ENCODE peak calls at places on chromosomes 6 and 20, in four cellular contexts. F is cardiac muscle cell, N is fibroblast of the aortic adventitia, Y is lower lobe of right lung. T is an unnamed sample.

GRCh38 chr6:111830003-111830402 is 43.2 kb downstream of the FYN start:
- DNase-seq in F (no peak), N (no peak), Y (no peak), T (no peak)

GRCh38 chr6:142872376-142872775 is 72.6 kb downstream of the HIVEP2 start:
- DNase-seq in F (peak), N (peak), Y (no peak), T (peak)

GRCh38 chr6:38549795-38550194 is 89.9 kb downstream of the BTBD9 start:
- DNase-seq in F (no peak), N (no peak), Y (no peak), T (no peak)

GRCh38 chr6:148495029-148495428 is 152.4 kb downstream of the SASH1 start:
- DNase-seq in F (no peak), N (no peak), Y (no peak), T (no peak)

GRCh38 chr6:7389162-7389450 is 436 bp downstream of the CAGE1 start:
- DNase-seq in F (peak), N (peak), Y (no peak), T (peak)

GRCh38 chr6:41039060-41039998 is at the start of gene UNC5CL:
- DNase-seq in F (peak), N (peak), Y (peak), T (peak)

GRCh38 chr6:39441301-39441700 is 118.8 kb upstream of the KCNK16 start:
- DNase-seq in F (no peak), N (no peak), Y (no peak), T (no peak)

GRCh38 chr6:142653710-142654274 is 291.2 kb downstream of the HIVEP2 start:
- DNase-seq in F (no peak), N (no peak), Y (no peak), T (no peak)

GRCh38 chr20:43953919-43954617 is 39.4 kb downstream of the TOX2 start:
- DNase-seq in F (no peak), N (peak), Y (no peak), T (peak)

GRCh38 chr6:137389150-137389664 is 105.0 kb downstream of the OLIG3 start:
- DNase-seq in F (peak), N (no peak), Y (no peak), T (peak)

GRCh38 chr20:45685896-45686295 is 15.9 kb upstream of the WFDC11 start:
- DNase-seq in F (peak), N (no peak), Y (no peak), T (peak)

GRCh38 chr6:108581237-108581931 is 20.7 kb downstream of the FOXO3 start:
- DNase-seq in F (peak), N (peak), Y (no peak), T (peak)

GRCh38 chr6:36235309-36235708 is 34.6 kb upstream of the PNPLA1 start:
- DNase-seq in F (no peak), N (no peak), Y (no peak), T (no peak)

GRCh38 chr6:26613717-26614683 is 17.2 kb downstream of the ABT1 start:
- DNase-seq in F (no peak), N (no peak), Y (peak), T (no peak)

GRCh38 chr6:170243386-170243785 is 47.5 kb downstream of the DLL1 start:
- DNase-seq in F (no peak), N (no peak), Y (no peak), T (no peak)

GRCh38 chr6:79631800-79632172 is 657 bp downstream of the SH3BGRL2 start:
- DNase-seq in F (no peak), N (no peak), Y (no peak), T (no peak)

GRCh38 chr6:74073429-74073828 is 377.4 kb downstream of the CD109 start:
- DNase-seq in F (peak), N (peak), Y (no peak), T (peak)

GRCh38 chr6:124955108-124955851 is 7.0 kb upstream of the RNF217 start:
- DNase-seq in F (peak), N (peak), Y (no peak), T (no peak)
- H3K4me3 ChIP-seq in F (no peak), N (no peak), Y (no peak), T (no peak)

DNA sequence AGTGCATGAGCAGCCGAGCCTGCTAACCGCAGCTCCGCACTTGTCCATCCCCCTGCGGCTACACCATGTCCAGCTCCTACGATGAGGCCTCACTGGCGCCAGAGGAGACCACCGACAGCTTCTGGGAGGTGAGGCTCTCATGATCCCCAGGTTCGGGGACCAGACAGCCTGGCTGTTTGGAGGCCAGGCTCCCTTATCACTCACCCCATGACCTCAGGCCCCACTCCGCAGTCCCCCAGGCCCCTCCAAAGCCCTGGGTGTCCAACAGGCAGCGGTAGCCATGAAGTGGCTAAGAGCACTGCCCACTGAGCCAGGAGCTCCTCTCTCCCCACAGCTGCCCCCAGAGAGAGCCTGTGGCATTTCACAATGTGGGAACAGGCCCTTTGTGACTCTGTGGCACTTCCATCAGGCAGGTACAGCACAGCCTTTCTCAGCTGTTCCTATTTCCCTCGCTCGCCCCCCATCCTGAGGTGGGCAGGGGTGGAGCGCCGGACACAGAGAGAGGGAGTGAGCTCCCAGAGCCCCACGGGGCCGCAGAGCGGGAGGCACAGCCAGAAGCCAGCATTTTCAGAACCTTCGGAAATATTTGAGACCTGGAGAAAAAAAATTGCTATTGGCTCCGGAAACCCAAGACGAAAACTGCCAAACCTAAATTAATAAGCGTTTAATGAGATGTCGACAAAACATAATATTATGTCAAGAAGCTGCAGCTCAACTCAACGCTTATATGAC is 29.7 kb downstream of the SPDEF start:
- DNase-seq in F (no peak), N (no peak), Y (peak), T (no peak)
- H3K4me3 ChIP-seq in F (peak), N (no peak), Y (peak), T (no peak)

GRCh38 chr6:32151131-32151884 is 431 bp downstream of the PRRT1 start:
- DNase-seq in F (no peak), N (no peak), Y (no peak), T (no peak)
- H3K4me3 ChIP-seq in F (no peak), N (peak), Y (peak), T (peak)

GRCh38 chr6:3748208-3748701 is 3.3 kb downstream of the PXDC1 start:
- DNase-seq in F (peak), N (peak), Y (peak), T (peak)
- H3K4me3 ChIP-seq in F (no peak), N (peak), Y (peak), T (peak)

GRCh38 chr6:162443101-162443500 is 284.5 kb downstream of the PRKN start:
- DNase-seq in F (no peak), N (no peak), Y (no peak), T (no peak)
- H3K4me3 ChIP-seq in F (no peak), N (no peak), Y (no peak), T (no peak)

DNA sequence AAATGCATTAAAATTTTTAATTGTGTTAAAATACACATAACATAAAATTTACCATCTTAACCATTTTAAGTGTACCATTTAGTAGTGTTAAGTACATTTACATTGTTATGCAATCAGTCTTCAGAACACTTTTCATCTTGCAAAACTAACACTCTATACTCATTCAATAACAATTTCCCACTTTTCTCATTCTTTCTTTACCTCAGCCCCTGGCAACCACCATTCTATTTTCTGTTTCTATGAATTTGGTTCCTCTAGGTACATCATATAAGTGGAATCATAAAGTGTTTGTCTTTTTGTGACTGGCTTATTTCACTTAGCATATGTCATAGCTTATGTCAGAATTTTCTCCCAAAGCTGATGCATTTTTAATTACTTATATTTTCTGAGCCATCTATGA is 32.2 kb downstream of the PCMT1 start:
- DNase-seq in F (peak), N (no peak), Y (no peak), T (no peak)
- H3K4me3 ChIP-seq in F (no peak), N (no peak), Y (no peak), T (no peak)

GRCh38 chr20:49594929-49595311 is 27.0 kb upstream of the PTGIS start:
- DNase-seq in F (no peak), N (no peak), Y (no peak), T (no peak)
- H3K4me3 ChIP-seq in F (no peak), N (no peak), Y (no peak), T (no peak)